ENCODE peak calls at places on chromosomes 7 and 10, in ten cellular contexts. W is endothelial cell, P is right lobe of liver, D is hepatocyte, I is A549, X is astrocyte of the cerebellum, J is OCI-LY7, H is fibroblast of lung, S is heart right ventricle, E is AG10803. B is an unnamed sample.

GRCh38 chr7:140000666-140001268 is 62.0 kb downstream of the PARP12 start:
- DNase-seq in H (no peak), S (no peak), I (no peak), E (no peak), D (no peak), W (no peak), P (no peak), J (peak), X (no peak), B (no peak)

GRCh38 chr10:77244746-77245145 is 392.9 kb downstream of the KCNMA1 start:
- DNase-seq in X (no peak), J (no peak), S (no peak), P (no peak), E (peak), W (no peak), D (no peak), H (no peak), I (no peak), B (no peak)

GRCh38 chr7:87852306-87852705 is 23.9 kb downstream of the SLC25A40 start:
- DNase-seq in I (no peak), E (no peak), S (no peak), W (no peak), D (no peak), H (no peak), P (no peak), X (no peak), J (no peak), B (no peak)

GRCh38 chr7:1225462-1226154 is 7.1 kb upstream of the UNCX start:
- DNase-seq in E (no peak), X (no peak), S (no peak), I (no peak), P (peak), D (peak), W (peak), J (no peak), H (no peak), B (peak)

GRCh38 chr7:154241988-154242387 is 189.8 kb downstream of the DPP6 start:
- DNase-seq in J (no peak), P (no peak), X (no peak), D (no peak), S (no peak), H (no peak), E (no peak), I (no peak), W (no peak), B (no peak)

GRCh38 chr10:5545778-5546710 is 21.3 kb downstream of the CALML3 start:
- DNase-seq in S (peak), H (peak), D (peak), W (no peak), E (no peak), I (peak), J (no peak), X (peak), P (no peak), B (peak)

GRCh38 chr7:107446988-107447387 is 22.9 kb upstream of the GPR22 start:
- DNase-seq in S (no peak), W (no peak), E (peak), D (no peak), P (no peak), H (no peak), I (no peak), X (no peak), J (no peak), B (no peak)

GRCh38 chr10:104247513-104248146 is 7.1 kb upstream of the GSTO1 start:
- DNase-seq in H (no peak), D (no peak), E (no peak), S (no peak), J (no peak), P (no peak), I (no peak), X (no peak), W (no peak), B (no peak)

GRCh38 chr10:77360835-77361234 is 276.8 kb downstream of the KCNMA1 start:
- DNase-seq in H (peak), J (no peak), P (no peak), X (no peak), E (no peak), D (no peak), I (no peak), W (no peak), S (no peak), B (no peak)

GRCh38 chr7:127850195-127850594 is 181.0 kb downstream of the LRRC4 start:
- DNase-seq in I (no peak), D (no peak), P (no peak), W (no peak), J (no peak), H (no peak), E (no peak), S (no peak), X (no peak), B (no peak)

GRCh38 chr7:125775319-125775718 is 845.7 kb upstream of the POT1 start:
- DNase-seq in I (no peak), E (no peak), X (no peak), W (no peak), S (no peak), H (no peak), J (no peak), D (no peak), P (no peak), B (no peak)

GRCh38 chr10:131430716-131431402 is 119.3 kb upstream of the TCERG1L start:
- DNase-seq in D (no peak), J (no peak), H (no peak), X (no peak), W (no peak), P (no peak), E (no peak), I (no peak), S (no peak), B (no peak)

GRCh38 chr10:71827828-71828227 is 23.2 kb downstream of the PSAP start:
- DNase-seq in E (no peak), W (no peak), J (no peak), H (no peak), I (no peak), D (no peak), S (no peak), X (no peak), P (no peak), B (no peak)

GRCh38 chr7:106573125-106573663 is 87.8 kb downstream of the CCDC71L start:
- DNase-seq in S (no peak), X (no peak), W (no peak), I (no peak), D (no peak), J (no peak), E (no peak), H (no peak), P (no peak), B (no peak)

GRCh38 chr7:13189712-13190111 is 502.3 kb downstream of the ARL4A start:
- DNase-seq in P (no peak), D (no peak), J (no peak), X (no peak), E (peak), H (no peak), S (no peak), I (no peak), W (no peak), B (no peak)

GRCh38 chr7:105015631-105015965 is 1.6 kb downstream of the KMT2E start:
- DNase-seq in I (no peak), P (no peak), X (no peak), W (no peak), S (no peak), E (no peak), D (peak), H (peak), J (peak), B (peak)

GRCh38 chr10:35352097-35352496 is 15.8 kb downstream of the CCNY start:
- DNase-seq in P (no peak), S (no peak), X (no peak), E (no peak), H (no peak), D (no peak), I (no peak), J (no peak), W (no peak), B (no peak)

GRCh38 chr7:156616269-156617202 is 24.0 kb upstream of the RNF32 start:
- DNase-seq in J (no peak), P (peak), X (no peak), W (no peak), S (no peak), H (peak), E (no peak), D (peak), I (no peak), B (peak)

GRCh38 chr7:19575909-19576557 is 132.8 kb downstream of the POLR1F start:
- DNase-seq in D (no peak), X (no peak), W (no peak), S (no peak), E (no peak), H (no peak), P (no peak), J (no peak), I (no peak), B (no peak)

GRCh38 chr7:152108359-152108758 is 82.9 kb downstream of the GALNT11 start:
- DNase-seq in J (no peak), D (no peak), W (no peak), S (no peak), E (no peak), H (no peak), X (no peak), I (no peak), P (no peak), B (no peak)

GRCh38 chr7:42722198-42722597 is 189.7 kb downstream of the C7orf25 start:
- DNase-seq in P (no peak), X (no peak), D (no peak), I (no peak), J (no peak), E (no peak), S (no peak), H (peak), W (no peak), B (no peak)

GRCh38 chr10:48251525-48252353 is 22.8 kb downstream of the FRMPD2 start:
- DNase-seq in J (no peak), X (no peak), E (no peak), D (no peak), I (no peak), W (no peak), P (no peak), H (no peak), S (no peak), B (peak)

GRCh38 chr7:1534330-1535099 is 4.0 kb downstream of the MAFK start:
- DNase-seq in J (no peak), P (no peak), D (no peak), W (no peak), X (no peak), E (no peak), I (peak), S (peak), H (no peak), B (no peak)

GRCh38 chr10:87850742-87851205 is 12.6 kb downstream of the KLLN start:
- DNase-seq in E (peak), W (peak), I (peak), J (peak), S (peak), D (peak), H (peak), P (peak), X (peak), B (peak)

GRCh38 chr10:70370766-70371165 is 11.7 kb downstream of the LRRC20 start:
- DNase-seq in D (no peak), P (no peak), I (no peak), W (no peak), J (no peak), E (no peak), S (no peak), H (no peak), X (no peak), B (no peak)

GRCh38 chr7:149818536-149818840 is 19.7 kb upstream of the ZNF862 start:
- DNase-seq in E (no peak), J (no peak), H (no peak), X (no peak), I (no peak), P (peak), D (no peak), S (peak), W (no peak), B (no peak)

GRCh38 chr7:70655694-70656093 is 476.2 kb upstream of the GALNT17 start:
- DNase-seq in H (no peak), J (no peak), E (no peak), S (no peak), I (no peak), W (no peak), X (no peak), D (no peak), P (no peak), B (no peak)

GRCh38 chr7:101162551-101163280 is 2.7 kb downstream of the VGF start:
- DNase-seq in W (peak), S (peak), D (peak), P (no peak), X (no peak), J (peak), I (peak), E (peak), H (peak), B (peak)

GRCh38 chr7:153886506-153887391 is 165.4 kb upstream of the DPP6 start:
- DNase-seq in D (peak), J (no peak), X (no peak), E (no peak), S (no peak), W (peak), P (no peak), H (no peak), I (no peak), B (no peak)

GRCh38 chr7:156456503-156457115 is 184.0 kb upstream of the RNF32 start:
- DNase-seq in I (no peak), S (no peak), E (no peak), J (no peak), W (no peak), D (peak), X (no peak), P (no peak), H (no peak), B (peak)

GRCh38 chr7:142542938-142543337 is 206.3 kb upstream of the PRSS1 start:
- DNase-seq in X (peak), H (peak), D (no peak), S (no peak), J (no peak), I (no peak), W (no peak), E (peak), P (no peak), B (no peak)

GRCh38 chr7:2781636-2782035 is 62.5 kb downstream of the GNA12 start:
- DNase-seq in H (peak), J (no peak), X (no peak), S (no peak), E (no peak), I (no peak), W (no peak), D (no peak), P (no peak), B (no peak)

GRCh38 chr10:490891-491571 is 198.4 kb downstream of the DIP2C start:
- DNase-seq in P (no peak), X (no peak), I (no peak), E (peak), S (peak), W (peak), H (peak), D (peak), J (no peak), B (no peak)

GRCh38 chr10:34200355-34200901 is 614.7 kb downstream of the PARD3 start:
- DNase-seq in P (no peak), W (no peak), D (no peak), J (no peak), S (no peak), I (no peak), H (peak), E (peak), X (no peak), B (no peak)

GRCh38 chr7:134520130-134520529 is 7.2 kb upstream of the AKR1B10 start:
- DNase-seq in W (no peak), X (no peak), S (no peak), J (no peak), P (no peak), I (no peak), D (no peak), H (peak), E (peak), B (no peak)
- TF ChIP-seq CTCF in W (no peak), X (peak), S (peak), J (peak), P (peak), I (peak), D (peak), H (no peak), E (peak), B (no peak)

GRCh38 chr10:93126484-93127052 is 52.9 kb downstream of the CYP26A1 start:
- DNase-seq in X (no peak), D (no peak), J (peak), I (peak), P (no peak), H (no peak), W (no peak), S (no peak), E (no peak), B (no peak)
- TF ChIP-seq CTCF in X (peak), D (peak), J (peak), I (peak), P (peak), H (peak), W (peak), S (no peak), E (peak), B (peak)

DNA sequence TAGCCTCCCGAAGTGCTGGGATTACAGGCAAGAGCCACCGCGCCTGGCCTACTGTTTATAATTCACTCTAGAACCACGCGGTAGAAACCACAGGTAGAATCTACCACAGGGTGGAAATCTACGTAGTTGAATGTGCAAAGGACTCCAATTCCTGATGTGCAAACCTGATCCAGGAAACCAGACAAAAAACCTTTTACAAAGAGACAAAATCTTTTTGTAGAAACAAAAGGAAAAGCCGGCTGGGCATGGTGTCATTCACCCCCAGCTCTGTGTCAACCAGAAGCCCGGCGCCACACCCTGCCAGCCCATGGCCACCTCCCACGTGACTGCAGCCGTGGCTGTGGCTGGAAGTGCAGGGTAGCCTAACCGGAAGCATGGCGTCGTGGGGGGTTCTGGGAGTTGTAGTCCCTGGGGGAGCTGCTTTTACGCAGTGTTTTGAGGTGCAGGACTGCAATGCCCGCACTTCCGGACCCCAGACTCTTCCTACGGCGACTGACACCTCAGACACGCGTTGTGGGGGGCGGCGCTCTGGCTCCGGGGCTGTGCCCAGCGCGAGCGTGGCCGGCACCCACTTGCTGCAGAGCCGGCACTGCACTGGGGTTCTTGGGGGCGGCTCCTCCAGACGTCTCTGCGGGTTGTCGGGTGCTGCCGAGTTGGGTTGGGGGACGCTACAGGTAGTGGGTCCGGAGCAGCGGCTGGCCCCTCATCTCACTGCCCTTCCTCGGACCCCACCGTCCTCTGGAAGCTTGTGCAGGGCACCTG is 41.5 kb upstream of the RNF216 start:
- DNase-seq in X (peak), D (peak), P (peak), S (peak), E (peak), J (peak), W (peak), I (peak), H (peak), B (peak)
- TF ChIP-seq CTCF in X (peak), D (no peak), P (no peak), S (peak), E (peak), J (no peak), W (no peak), I (no peak), H (no peak), B (no peak)

GRCh38 chr10:73857446-73857845 is 16.9 kb downstream of the CAMK2G start:
- DNase-seq in S (no peak), W (no peak), E (no peak), I (no peak), X (peak), J (no peak), D (no peak), P (no peak), H (no peak), B (no peak)

GRCh38 chr10:73859441-73860049 is 14.8 kb downstream of the CAMK2G start:
- DNase-seq in S (no peak), H (no peak), I (no peak), P (no peak), E (no peak), W (no peak), D (no peak), J (no peak), X (no peak), B (no peak)

GRCh38 chr10:73860050-73860491 is 14.3 kb downstream of the CAMK2G start:
- DNase-seq in D (no peak), X (no peak), E (no peak), P (no peak), S (no peak), W (no peak), I (no peak), H (no peak), J (no peak), B (no peak)

GRCh38 chr10:73858013-73858708 is 16.2 kb downstream of the CAMK2G start:
- DNase-seq in P (no peak), H (no peak), J (no peak), D (no peak), S (no peak), W (no peak), I (no peak), E (no peak), X (no peak), B (no peak)

GRCh38 chr10:73858750-73859439 is 15.5 kb downstream of the CAMK2G start:
- DNase-seq in J (peak), D (no peak), E (no peak), W (no peak), X (no peak), H (no peak), I (no peak), S (no peak), P (no peak), B (no peak)
- TF ChIP-seq CTCF in J (no peak), D (no peak), E (no peak), W (no peak), X (no peak), H (no peak), I (no peak), S (no peak), P (no peak), B (no peak)

GRCh38 chr10:57948796-57949195 is 318.9 kb downstream of the IPMK start:
- DNase-seq in D (no peak), P (no peak), W (no peak), E (no peak), J (no peak), X (no peak), S (no peak), I (no peak), H (peak), B (no peak)
- TF ChIP-seq CTCF in D (no peak), P (no peak), W (no peak), E (no peak), J (no peak), X (no peak), S (no peak), I (no peak), H (no peak), B (no peak)

GRCh38 chr10:90598513-90598912 is 259.3 kb downstream of the HTR7 start:
- DNase-seq in J (no peak), S (no peak), X (no peak), D (no peak), P (no peak), E (no peak), H (no peak), W (no peak), I (no peak), B (no peak)
- TF ChIP-seq CTCF in J (no peak), S (no peak), X (no peak), D (no peak), P (no peak), E (no peak), H (no peak), W (no peak), I (no peak), B (no peak)

GRCh38 chr7:5679741-5680473 is 101.6 kb downstream of the RNF216 start:
- DNase-seq in X (no peak), H (no peak), J (no peak), E (no peak), D (no peak), S (peak), P (peak), I (no peak), W (no peak), B (no peak)
- TF ChIP-seq CTCF in X (no peak), H (no peak), J (no peak), E (no peak), D (no peak), S (no peak), P (no peak), I (no peak), W (no peak), B (no peak)

GRCh38 chr10:120800528-120801323 is 50.4 kb upstream of the WDR11 start:
- DNase-seq in E (no peak), X (no peak), I (no peak), P (no peak), J (no peak), D (no peak), S (no peak), W (no peak), H (no peak), B (no peak)

GRCh38 chr10:120810298-120810697 is 40.9 kb upstream of the WDR11 start:
- DNase-seq in S (no peak), X (no peak), D (no peak), W (peak), E (no peak), J (no peak), H (no peak), P (no peak), I (no peak), B (no peak)

GRCh38 chr10:120804020-120804419 is 47.1 kb upstream of the WDR11 start:
- DNase-seq in E (no peak), P (no peak), H (no peak), D (no peak), X (no peak), S (no peak), W (no peak), I (no peak), J (no peak), B (no peak)

GRCh38 chr10:120806081-120806480 is 45.1 kb upstream of the WDR11 start:
- DNase-seq in E (no peak), I (no peak), S (no peak), X (no peak), J (no peak), W (no peak), D (no peak), P (no peak), H (no peak), B (no peak)

GRCh38 chr10:120805014-120805805 is 46.0 kb upstream of the WDR11 start:
- DNase-seq in X (no peak), H (no peak), D (no peak), W (no peak), S (no peak), I (no peak), J (no peak), E (no peak), P (no peak), B (no peak)
- TF ChIP-seq CTCF in X (no peak), H (no peak), D (no peak), W (no peak), S (no peak), I (no peak), J (peak), E (no peak), P (no peak), B (no peak)

GRCh38 chr10:11113156-11113555 is 95.5 kb downstream of the CELF2 start:
- DNase-seq in E (no peak), P (no peak), W (no peak), D (no peak), I (no peak), X (no peak), J (peak), H (no peak), S (no peak), B (no peak)

GRCh38 chr10:11110499-11110898 is 92.8 kb downstream of the CELF2 start:
- DNase-seq in W (no peak), H (no peak), J (no peak), P (no peak), S (no peak), X (no peak), D (no peak), E (no peak), I (no peak), B (no peak)

GRCh38 chr10:11115337-11115736 is 97.7 kb downstream of the CELF2 start:
- DNase-seq in H (no peak), E (no peak), W (no peak), J (no peak), S (no peak), X (no peak), P (no peak), D (no peak), I (no peak), B (no peak)

GRCh38 chr10:11114251-11114650 is 96.6 kb downstream of the CELF2 start:
- DNase-seq in X (no peak), E (no peak), H (no peak), D (no peak), S (no peak), I (no peak), P (no peak), W (no peak), J (no peak), B (no peak)

GRCh38 chr10:11112718-11113117 is 95.0 kb downstream of the CELF2 start:
- DNase-seq in J (no peak), E (no peak), S (no peak), P (no peak), H (peak), I (no peak), X (no peak), D (no peak), W (no peak), B (no peak)
- TF ChIP-seq CTCF in J (no peak), E (no peak), S (no peak), P (no peak), H (no peak), I (no peak), X (no peak), D (no peak), W (no peak), B (no peak)

B was measured in colonic mucosa.